ENCODE peak calls at places on chromosomes 11 and 22, in seven cellular contexts. A is HCT116, D is H1, V is A549, I is endothelial cell of umbilical vein, M is GM12878, U is SK-N-SH. R is an unnamed sample.

GRCh38 chr22:50191041-50191740 is 5.5 kb downstream of the TRABD start:
- DNase-seq in V (no peak), I (no peak), D (no peak), U (peak; percentile 78), M (peak; percentile 85), A (no peak), R (peak; percentile 90)

GRCh38 chr11:22169833-22170232 is 23.1 kb upstream of the ANO5 start:
- DNase-seq in A (no peak), M (no peak), D (no peak), I (no peak), V (no peak), U (no peak), R (peak; percentile 9)

GRCh38 chr11:87398913-87399312 is 361.2 kb downstream of the TMEM135 start:
- DNase-seq in V (no peak), A (no peak), M (no peak), U (no peak), I (no peak), D (no peak), R (no peak)

GRCh38 chr22:18126606-18127005 is 16.0 kb downstream of the TUBA8 start:
- DNase-seq in M (no peak), I (no peak), U (no peak), V (no peak), A (no peak), D (no peak), R (no peak)

GRCh38 chr22:46501701-46502100 is 35.7 kb downstream of the CELSR1 start:
- DNase-seq in I (peak; percentile 77), V (no peak), D (no peak), M (no peak), A (no peak), U (no peak), R (peak; percentile 51)

GRCh38 chr22:50529416-50530279 is at the start of gene TYMP:
- DNase-seq in V (peak; percentile 45), U (no peak), M (no peak), D (peak; percentile 72), A (no peak), I (no peak), R (no peak)

GRCh38 chr11:19345848-19346681 is 105.3 kb upstream of the E2F8 start:
- DNase-seq in I (peak; percentile 65), M (no peak), V (peak; percentile 21), D (peak; percentile 58), U (peak; percentile 84), A (no peak), R (peak; percentile 65)

GRCh38 chr11:27770576-27770975 is 70.3 kb upstream of the BDNF start:
- DNase-seq in I (no peak), M (no peak), V (no peak), A (peak; percentile 74), U (no peak), D (no peak), R (no peak)

GRCh38 chr11:70517996-70518907 is 119.9 kb downstream of the CTTN start:
- DNase-seq in D (no peak), U (peak; percentile 31), I (no peak), V (no peak), M (no peak), A (no peak), R (no peak)

GRCh38 chr11:114563077-114563476 is 3.4 kb upstream of the NXPE1 start:
- DNase-seq in D (no peak), U (no peak), M (no peak), V (no peak), A (peak; percentile 27), I (peak; percentile 51), R (no peak)

GRCh38 chr22:40679964-40680818 is 907 bp downstream of the MCHR1 start:
- DNase-seq in U (no peak), A (no peak), V (no peak), M (no peak), I (peak; percentile 38), D (no peak), R (no peak)

GRCh38 chr11:125569913-125570621 is 790 bp downstream of the EI24 start:
- DNase-seq in U (peak; percentile 10), M (no peak), A (no peak), D (no peak), V (no peak), I (peak; percentile 13), R (peak; percentile 14)

GRCh38 chr22:35451602-35452001 is 51.7 kb downstream of the MCM5 start:
- DNase-seq in U (no peak), V (no peak), D (no peak), M (no peak), A (no peak), I (no peak), R (no peak)

GRCh38 chr11:124839972-124840621 is 25.1 kb upstream of the ROBO3 start:
- DNase-seq in I (no peak), M (no peak), A (no peak), D (peak; percentile 64), U (no peak), V (no peak), R (no peak)

GRCh38 chr11:67056640-67057409 is at the start of gene RHOD:
- DNase-seq in D (peak; percentile 86), U (no peak), A (no peak), V (no peak), I (peak; percentile 21), M (no peak), R (no peak)

GRCh38 chr11:120652705-120653335 is 141.3 kb downstream of the GRIK4 start:
- DNase-seq in D (no peak), I (no peak), V (no peak), U (no peak), M (no peak), A (no peak), R (peak; percentile 49)

GRCh38 chr22:27568265-27568664 is 233.3 kb downstream of the MN1 start:
- DNase-seq in M (no peak), U (no peak), A (no peak), V (no peak), I (no peak), D (no peak), R (no peak)

GRCh38 chr11:94656968-94657367 is 89.8 kb downstream of the PIWIL4 start:
- DNase-seq in A (no peak), I (no peak), U (no peak), M (no peak), V (no peak), D (no peak), R (no peak)

GRCh38 chr22:37740455-37741311 is 43.8 kb downstream of the TRIOBP start:
- DNase-seq in U (no peak), A (no peak), M (no peak), I (no peak), D (no peak), V (no peak), R (no peak)

GRCh38 chr11:114063149-114063828 is 3.8 kb downstream of the ZBTB16 start:
- DNase-seq in I (no peak), U (no peak), M (no peak), V (no peak), A (no peak), D (no peak), R (no peak)

GRCh38 chr11:35791088-35791958 is 128.7 kb downstream of the TRIM44 start:
- DNase-seq in A (no peak), D (no peak), M (no peak), V (no peak), I (no peak), U (peak; percentile 45), R (no peak)

GRCh38 chr11:43735931-43736330 is 55.4 kb downstream of the HSD17B12 start:
- DNase-seq in I (no peak), U (no peak), A (no peak), V (no peak), D (no peak), M (no peak), R (peak; percentile 38)

GRCh38 chr11:103295704-103296103 is 186.5 kb downstream of the DYNC2H1 start:
- DNase-seq in D (no peak), V (no peak), A (peak; percentile 32), U (no peak), M (no peak), I (no peak), R (peak; percentile 22)

GRCh38 chr22:11627798-11628650 is 3900.0 kb upstream of the OR11H1 start:
- DNase-seq in D (no peak), U (peak; percentile 31), M (no peak), I (no peak), V (no peak), A (no peak), R (no peak)

GRCh38 chr22:36244522-36245391 is 5.4 kb upstream of the APOL2 start:
- DNase-seq in V (no peak), I (no peak), U (no peak), D (no peak), A (no peak), M (no peak), R (no peak)

GRCh38 chr11:65586676-65587075 is 8.9 kb downstream of the KCNK7 start:
- DNase-seq in M (no peak), U (peak; percentile 75), D (no peak), A (no peak), V (no peak), I (no peak), R (no peak)

GRCh38 chr22:24420072-24420976 is 7.1 kb upstream of the ADORA2A start:
- DNase-seq in A (no peak), M (no peak), V (no peak), D (no peak), U (peak; percentile 56), I (peak; percentile 94), R (no peak)

GRCh38 chr11:116791813-116792143 is at the start of gene APOA5:
- DNase-seq in D (no peak), A (no peak), U (no peak), V (no peak), I (no peak), M (no peak), R (no peak)
- H3K4me3 ChIP-seq in D (no peak within 1 kb of the TSS), A (no peak within 1 kb of the TSS), U (no peak within 1 kb of the TSS), V (no peak within 1 kb of the TSS), I (no peak within 1 kb of the TSS), M (no peak within 1 kb of the TSS), R (no peak within 1 kb of the TSS)

GRCh38 chr22:44353063-44353440 is 40.3 kb upstream of the SHISAL1 start:
- DNase-seq in M (no peak), A (no peak), I (no peak), D (no peak), V (no peak), U (no peak), R (no peak)
- TF ChIP-seq MAX in M (no peak), A (no peak), I (no peak), D (no peak), V (no peak), U (no peak), R (no peak)

DNA sequence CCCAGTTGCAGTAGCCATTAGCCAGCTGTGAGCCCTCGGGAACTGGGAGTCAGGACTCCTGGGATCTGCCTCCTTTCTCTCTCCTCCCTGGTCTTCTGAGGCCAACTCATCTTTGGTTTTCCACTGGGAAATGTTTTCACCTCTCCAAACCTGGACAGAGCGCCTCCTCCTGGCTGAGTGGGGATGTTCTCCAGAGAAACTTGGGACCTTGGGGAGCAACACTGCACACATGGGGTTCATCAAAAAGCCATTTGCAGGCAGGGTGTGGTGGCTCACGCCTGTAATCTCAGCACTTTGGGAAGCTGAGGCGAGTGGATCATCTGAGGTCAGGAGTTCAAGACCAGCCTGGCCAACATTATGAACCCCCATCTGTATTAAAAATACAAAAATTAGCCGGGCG is 145.4 kb downstream of the NECTIN1 start:
- DNase-seq in D (no peak), V (no peak), M (no peak), A (no peak), U (no peak), I (no peak), R (no peak)
- H3K4me3 ChIP-seq in D (no peak overlapping the region), V (no peak overlapping the region), M (no peak overlapping the region), A (no peak overlapping the region), U (no peak overlapping the region), I (no peak overlapping the region), R (no peak overlapping the region)

GRCh38 chr22:32574397-32574796 is 99.8 kb downstream of the FBXO7 start:
- DNase-seq in U (no peak), D (no peak), M (no peak), I (no peak), V (no peak), A (no peak), R (peak; percentile 17)
- TF ChIP-seq MAX in U (no peak), D (no peak), M (no peak), I (no peak), V (no peak), A (no peak), R (no peak)

R was measured in NB4.